ENCODE peak calls at places on chromosome 1, in six cellular contexts. U, M, V, W, L and F are unnamed samples.

GRCh38 chr1:201324306-201324705 is 41.0 kb downstream of the PKP1 start:
- DNase-seq in U (no peak), M (no peak), V (no peak), W (peak), L (no peak), F (no peak)

GRCh38 chr1:183882328-183883167 is 77.6 kb downstream of the RGL1 start:
- DNase-seq in U (no peak), M (no peak), V (no peak), W (no peak), L (no peak), F (no peak)

GRCh38 chr1:5994713-5995621 is 2.7 kb upstream of the NPHP4 start:
- DNase-seq in U (no peak), M (peak), V (no peak), W (peak), L (no peak), F (no peak)

GRCh38 chr1:244760471-244760870 is 75.0 kb upstream of the COX20 start:
- DNase-seq in U (no peak), M (no peak), V (no peak), W (no peak), L (no peak), F (no peak)

GRCh38 chr1:203628997-203629508 is 2.4 kb downstream of the ATP2B4 start:
- DNase-seq in U (no peak), M (no peak), V (no peak), W (no peak), L (no peak), F (no peak)

GRCh38 chr1:44289530-44289929 is 65.5 kb downstream of the ERI3 start:
- DNase-seq in U (no peak), M (no peak), V (no peak), W (no peak), L (peak), F (no peak)

GRCh38 chr1:5394111-5394510 is 598.1 kb downstream of the NPHP4 start:
- DNase-seq in U (peak), M (no peak), V (no peak), W (no peak), L (no peak), F (no peak)

GRCh38 chr1:109827466-109827865 is 63.7 kb upstream of the EPS8L3 start:
- DNase-seq in U (no peak), M (no peak), V (no peak), W (no peak), L (no peak), F (no peak)

GRCh38 chr1:116166011-116166571 is 54.9 kb downstream of the MAB21L3 start:
- DNase-seq in U (no peak), M (no peak), V (no peak), W (no peak), L (no peak), F (no peak)